ENCODE peak calls at places on chromosome 14, in seven cellular contexts. One of them, this sample, is unnamed.
A peak's percentile ranks its signal among the peaks of the same experiment; 100 is the strongest.

GRCh38 chr14:61281186-61281676 is at the start of gene TMEM30B:
- DNase-seq in BJ: no peak
- DNase-seq in stomach: peak; percentile 94
- DNase-seq in GM23338: peak; percentile 96
- DNase-seq in bronchial epithelial cell: peak; percentile 94
- DNase-seq in SK-N-SH: no peak
- DNase-seq in tibial artery: no peak
- DNase-seq in this sample: no peak

GRCh38 chr14:21868442-21869046 is 194.9 kb upstream of the OR4E1 start:
- DNase-seq in stomach: peak; percentile 73
- DNase-seq in bronchial epithelial cell: peak; percentile 87
- DNase-seq in tibial artery: peak; percentile 22
- DNase-seq in SK-N-SH: peak; percentile 29
- DNase-seq in GM23338: peak; percentile 88
- DNase-seq in BJ: no peak
- DNase-seq in this sample: peak; percentile 50

GRCh38 chr14:52267501-52268190 is at the start of gene PTGDR:
- DNase-seq in bronchial epithelial cell: no peak
- DNase-seq in GM23338: peak; percentile 76
- DNase-seq in SK-N-SH: peak; percentile 32
- DNase-seq in BJ: no peak
- DNase-seq in stomach: peak; percentile 30
- DNase-seq in tibial artery: peak; percentile 35
- DNase-seq in this sample: no peak

GRCh38 chr14:104933721-104934379 is 9.2 kb downstream of the PLD4 start:
- DNase-seq in tibial artery: no peak
- DNase-seq in BJ: no peak
- DNase-seq in stomach: no peak
- DNase-seq in bronchial epithelial cell: peak; percentile 29
- DNase-seq in SK-N-SH: peak; percentile 71
- DNase-seq in GM23338: peak; percentile 38
- DNase-seq in this sample: no peak

GRCh38 chr14:66117600-66117999 is 368.6 kb upstream of the CCDC196 start:
- DNase-seq in BJ: no peak
- DNase-seq in stomach: no peak
- DNase-seq in tibial artery: no peak
- DNase-seq in GM23338: no peak
- DNase-seq in SK-N-SH: no peak
- DNase-seq in bronchial epithelial cell: peak; percentile 90
- DNase-seq in this sample: no peak

GRCh38 chr14:64060648-64061096 is 207.9 kb downstream of the SYNE2 start:
- DNase-seq in stomach: no peak
- DNase-seq in GM23338: peak; percentile 95
- DNase-seq in bronchial epithelial cell: peak; percentile 98
- DNase-seq in BJ: no peak
- DNase-seq in SK-N-SH: no peak
- DNase-seq in tibial artery: no peak
- DNase-seq in this sample: peak; percentile 33

GRCh38 chr14:26811756-26812305 is 214.0 kb upstream of the NOVA1 start:
- DNase-seq in tibial artery: no peak
- DNase-seq in BJ: no peak
- DNase-seq in stomach: no peak
- DNase-seq in SK-N-SH: no peak
- DNase-seq in GM23338: no peak
- DNase-seq in bronchial epithelial cell: no peak
- DNase-seq in this sample: no peak

GRCh38 chr14:74614508-74615495 is 2.8 kb upstream of the LTBP2 start:
- DNase-seq in BJ: no peak
- DNase-seq in SK-N-SH: no peak
- DNase-seq in GM23338: no peak
- DNase-seq in tibial artery: no peak
- DNase-seq in stomach: no peak
- DNase-seq in bronchial epithelial cell: peak; percentile 50
- DNase-seq in this sample: no peak

GRCh38 chr14:52391866-52392600 is 77.9 kb downstream of the PTGER2 start:
- DNase-seq in GM23338: no peak
- DNase-seq in stomach: no peak
- DNase-seq in SK-N-SH: no peak
- DNase-seq in bronchial epithelial cell: no peak
- DNase-seq in tibial artery: no peak
- DNase-seq in BJ: peak; percentile 39
- DNase-seq in this sample: no peak

GRCh38 chr14:41607966-41608663 is 1.4 kb downstream of the LRFN5 start:
- DNase-seq in tibial artery: no peak
- DNase-seq in stomach: no peak
- DNase-seq in bronchial epithelial cell: no peak
- DNase-seq in BJ: no peak
- DNase-seq in SK-N-SH: no peak
- DNase-seq in GM23338: peak; percentile 78
- DNase-seq in this sample: no peak

GRCh38 chr14:104866451-104867370 is 1.6 kb downstream of the CEP170B start:
- DNase-seq in SK-N-SH: no peak
- DNase-seq in bronchial epithelial cell: no peak
- DNase-seq in tibial artery: no peak
- DNase-seq in stomach: no peak
- DNase-seq in BJ: no peak
- DNase-seq in GM23338: no peak
- DNase-seq in this sample: no peak

GRCh38 chr14:92647499-92648279 is 100.7 kb downstream of the LGMN start:
- DNase-seq in SK-N-SH: no peak
- DNase-seq in tibial artery: no peak
- DNase-seq in bronchial epithelial cell: no peak
- DNase-seq in BJ: no peak
- DNase-seq in stomach: no peak
- DNase-seq in GM23338: no peak
- DNase-seq in this sample: no peak

GRCh38 chr14:69652942-69653680 is 41.7 kb downstream of the SUSD6 start:
- DNase-seq in bronchial epithelial cell: no peak
- DNase-seq in GM23338: no peak
- DNase-seq in SK-N-SH: no peak
- DNase-seq in BJ: no peak
- DNase-seq in stomach: peak; percentile 37
- DNase-seq in tibial artery: peak; percentile 30
- DNase-seq in this sample: no peak

GRCh38 chr14:23123419-23123818 is 4.4 kb upstream of the CEBPE start:
- DNase-seq in BJ: no peak
- DNase-seq in GM23338: no peak
- DNase-seq in bronchial epithelial cell: peak; percentile 23
- DNase-seq in tibial artery: no peak
- DNase-seq in stomach: peak; percentile 93
- DNase-seq in SK-N-SH: peak; percentile 57
- DNase-seq in this sample: peak; percentile 88

GRCh38 chr14:91291786-91292405 is 47.4 kb upstream of the GPR68 start:
- DNase-seq in GM23338: no peak
- DNase-seq in tibial artery: no peak
- DNase-seq in SK-N-SH: no peak
- DNase-seq in BJ: no peak
- DNase-seq in bronchial epithelial cell: no peak
- DNase-seq in stomach: no peak
- DNase-seq in this sample: no peak

GRCh38 chr14:50060871-50061663 is 55.3 kb downstream of the VCPKMT start:
- DNase-seq in tibial artery: peak; percentile 82
- DNase-seq in BJ: peak; percentile 76
- DNase-seq in GM23338: peak; percentile 80
- DNase-seq in SK-N-SH: peak; percentile 66
- DNase-seq in bronchial epithelial cell: peak; percentile 96
- DNase-seq in stomach: no peak
- DNase-seq in this sample: peak; percentile 53

GRCh38 chr14:77000340-77001235 is 27.9 kb downstream of the IRF2BPL start:
- DNase-seq in stomach: peak; percentile 42
- DNase-seq in SK-N-SH: peak; percentile 48
- DNase-seq in BJ: no peak
- DNase-seq in bronchial epithelial cell: no peak
- DNase-seq in tibial artery: peak; percentile 35
- DNase-seq in GM23338: peak; percentile 38
- DNase-seq in this sample: no peak

GRCh38 chr14:53462931-53463778 is 310.0 kb upstream of the DDHD1 start:
- DNase-seq in bronchial epithelial cell: peak; percentile 18
- DNase-seq in SK-N-SH: no peak
- DNase-seq in BJ: no peak
- DNase-seq in tibial artery: no peak
- DNase-seq in GM23338: peak; percentile 56
- DNase-seq in stomach: no peak
- DNase-seq in this sample: no peak

GRCh38 chr14:80669416-80669815 is 272.1 kb downstream of the CEP128 start:
- DNase-seq in SK-N-SH: no peak
- DNase-seq in BJ: no peak
- DNase-seq in stomach: no peak
- DNase-seq in bronchial epithelial cell: no peak
- DNase-seq in tibial artery: no peak
- DNase-seq in GM23338: no peak
- DNase-seq in this sample: no peak

GRCh38 chr14:61753631-61754030 is 8.6 kb upstream of the SNAPC1 start:
- DNase-seq in bronchial epithelial cell: no peak
- DNase-seq in GM23338: peak; percentile 55
- DNase-seq in SK-N-SH: no peak
- DNase-seq in BJ: no peak
- DNase-seq in stomach: no peak
- DNase-seq in tibial artery: no peak
- DNase-seq in this sample: peak; percentile 19

GRCh38 chr14:71629765-71630502 is 302.3 kb upstream of the RGS6 start:
- DNase-seq in stomach: no peak
- DNase-seq in GM23338: no peak
- DNase-seq in bronchial epithelial cell: no peak
- DNase-seq in BJ: no peak
- DNase-seq in SK-N-SH: peak; percentile 72
- DNase-seq in tibial artery: no peak
- DNase-seq in this sample: peak; percentile 78

GRCh38 chr14:72104011-72104613 is 171.9 kb downstream of the RGS6 start:
- DNase-seq in SK-N-SH: peak; percentile 36
- DNase-seq in stomach: no peak
- DNase-seq in BJ: no peak
- DNase-seq in tibial artery: no peak
- DNase-seq in GM23338: peak; percentile 69
- DNase-seq in bronchial epithelial cell: no peak
- DNase-seq in this sample: peak; percentile 52

GRCh38 chr14:89730692-89731091 is 223.8 kb downstream of the EFCAB11 start:
- DNase-seq in SK-N-SH: no peak
- DNase-seq in GM23338: no peak
- DNase-seq in tibial artery: no peak
- DNase-seq in bronchial epithelial cell: no peak
- DNase-seq in BJ: no peak
- DNase-seq in stomach: no peak
- DNase-seq in this sample: no peak

GRCh38 chr14:90654831-90655276 is 161.4 kb downstream of the TTC7B start:
- DNase-seq in bronchial epithelial cell: no peak
- DNase-seq in SK-N-SH: no peak
- DNase-seq in stomach: no peak
- DNase-seq in BJ: no peak
- DNase-seq in GM23338: no peak
- DNase-seq in tibial artery: no peak
- DNase-seq in this sample: no peak

GRCh38 chr14:105211086-105211757 is 30.1 kb upstream of the NUDT14 start:
- DNase-seq in stomach: no peak
- DNase-seq in bronchial epithelial cell: no peak
- DNase-seq in BJ: no peak
- DNase-seq in SK-N-SH: no peak
- DNase-seq in GM23338: no peak
- DNase-seq in tibial artery: no peak
- DNase-seq in this sample: no peak

GRCh38 chr14:55794655-55795583 is 214.9 kb downstream of the KTN1 start:
- DNase-seq in GM23338: no peak
- DNase-seq in bronchial epithelial cell: peak; percentile 89
- DNase-seq in BJ: no peak
- DNase-seq in tibial artery: no peak
- DNase-seq in SK-N-SH: no peak
- DNase-seq in stomach: no peak
- DNase-seq in this sample: no peak

GRCh38 chr14:74554742-74555362 is 57.2 kb downstream of the LTBP2 start:
- DNase-seq in bronchial epithelial cell: no peak
- DNase-seq in GM23338: no peak
- DNase-seq in BJ: no peak
- DNase-seq in SK-N-SH: no peak
- DNase-seq in stomach: no peak
- DNase-seq in tibial artery: no peak
- DNase-seq in this sample: no peak

GRCh38 chr14:30420489-30420888 is 138.5 kb upstream of the G2E3 start:
- DNase-seq in stomach: no peak
- DNase-seq in SK-N-SH: no peak
- DNase-seq in tibial artery: no peak
- DNase-seq in bronchial epithelial cell: no peak
- DNase-seq in BJ: no peak
- DNase-seq in GM23338: no peak
- DNase-seq in this sample: no peak
- H3K27me3 ChIP-seq in stomach: no peaks in the 10 kb centered on the region
- H3K27me3 ChIP-seq in SK-N-SH: no peaks in the 10 kb centered on the region
- H3K27me3 ChIP-seq in tibial artery: no peaks in the 10 kb centered on the region
- H3K27me3 ChIP-seq in bronchial epithelial cell: peaks cover 3% of the 10 kb centered on the region
- H3K27me3 ChIP-seq in BJ: no peaks in the 10 kb centered on the region
- H3K27me3 ChIP-seq in GM23338: no peaks in the 10 kb centered on the region
- H3K27me3 ChIP-seq in this sample: peaks cover 2% of the 10 kb centered on the region

DNA sequence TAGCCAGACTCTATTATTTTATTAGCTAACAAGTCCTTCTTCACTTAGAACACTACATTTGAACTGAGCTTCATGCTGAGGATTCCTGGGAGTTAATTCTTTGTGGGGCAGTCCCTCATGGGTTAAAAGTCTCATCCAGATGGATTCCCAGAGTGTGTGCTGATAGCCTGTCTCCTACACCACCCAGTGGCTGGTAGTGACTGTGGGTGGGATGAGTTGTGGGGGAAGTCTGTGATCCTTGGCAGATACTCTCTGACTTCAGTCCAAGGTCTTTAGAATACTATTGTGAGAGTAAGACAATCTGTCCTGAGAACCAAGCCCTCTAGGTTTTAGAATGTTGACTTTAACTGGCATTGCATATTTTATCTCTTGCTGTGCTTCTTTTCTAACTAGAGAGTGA is 37.2 kb downstream of the AKAP6 start:
- DNase-seq in tibial artery: no peak
- DNase-seq in bronchial epithelial cell: no peak
- DNase-seq in GM23338: peak; percentile 17
- DNase-seq in BJ: no peak
- DNase-seq in stomach: no peak
- DNase-seq in SK-N-SH: peak; percentile 34
- DNase-seq in this sample: peak; percentile 46
- TF ChIP-seq CTCF in tibial artery: no peak
- TF ChIP-seq CTCF in bronchial epithelial cell: no peak
- TF ChIP-seq CTCF in GM23338: peak; percentile 43
- TF ChIP-seq CTCF in BJ: peak; percentile 16
- TF ChIP-seq CTCF in stomach: no peak
- TF ChIP-seq CTCF in SK-N-SH: peak; percentile 65
- TF ChIP-seq CTCF in this sample: peak; percentile 52

DNA sequence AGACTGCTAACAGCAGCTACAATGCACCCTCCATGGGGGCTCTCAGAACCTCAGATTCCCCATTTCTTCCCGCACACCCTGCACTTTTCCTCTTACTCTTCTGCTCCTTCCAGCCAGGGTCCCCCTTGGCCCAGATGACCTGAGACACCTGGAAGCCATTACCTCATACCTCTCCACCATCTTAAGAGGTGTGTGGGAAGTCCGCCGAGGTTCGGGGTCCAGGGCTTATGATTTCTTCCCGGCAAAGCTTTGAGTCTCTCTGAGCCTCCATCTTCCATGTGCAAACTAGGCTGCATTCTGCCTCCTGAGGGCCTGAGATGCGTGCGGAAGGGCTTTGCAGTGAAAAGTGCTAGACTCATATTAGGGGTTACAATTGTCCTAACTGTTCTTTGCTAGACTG is 5.3 kb downstream of the GSC start:
- DNase-seq in GM23338: peak; percentile 22
- DNase-seq in BJ: no peak
- DNase-seq in tibial artery: no peak
- DNase-seq in stomach: no peak
- DNase-seq in SK-N-SH: no peak
- DNase-seq in bronchial epithelial cell: no peak
- DNase-seq in this sample: no peak
- H3K27me3 ChIP-seq in GM23338: peaks cover 68% of the 10 kb centered on the region
- H3K27me3 ChIP-seq in BJ: peaks cover 17% of the 10 kb centered on the region
- H3K27me3 ChIP-seq in tibial artery: no peaks in the 10 kb centered on the region
- H3K27me3 ChIP-seq in stomach: peaks cover 52% of the 10 kb centered on the region
- H3K27me3 ChIP-seq in SK-N-SH: no peaks in the 10 kb centered on the region
- H3K27me3 ChIP-seq in bronchial epithelial cell: peaks cover 21% of the 10 kb centered on the region
- H3K27me3 ChIP-seq in this sample: peaks cover 44% of the 10 kb centered on the region

GRCh38 chr14:20662968-20663731 is 21.2 kb upstream of the RNASE4 start:
- DNase-seq in stomach: peak; percentile 79
- DNase-seq in BJ: no peak
- DNase-seq in SK-N-SH: no peak
- DNase-seq in tibial artery: peak; percentile 50
- DNase-seq in GM23338: peak; percentile 93
- DNase-seq in bronchial epithelial cell: peak; percentile 85
- DNase-seq in this sample: peak; percentile 69
- TF ChIP-seq CTCF in stomach: peak; percentile 75
- TF ChIP-seq CTCF in BJ: peak; percentile 39
- TF ChIP-seq CTCF in SK-N-SH: peak; percentile 49
- TF ChIP-seq CTCF in tibial artery: peak; percentile 34
- TF ChIP-seq CTCF in GM23338: peak; percentile 69
- TF ChIP-seq CTCF in bronchial epithelial cell: peak; percentile 81
- TF ChIP-seq CTCF in this sample: peak; percentile 62